ENCODE peak calls at places on chromosomes 4 and X, in four cellular contexts. C is NCI-H774, D is myocyte, M is HCT116. Z is an unnamed sample.
A peak's percentile ranks its signal among the peaks of the same experiment; 100 is the strongest.

GRCh38 chrX:153974726-153975286 is 2.3 kb downstream of the TMEM187 start:
- DNase-seq in C (no peak), D (no peak), M (no peak), Z (no peak)

GRCh38 chrX:93673056-93673868 is at the start of gene NAP1L3:
- DNase-seq in C (peak; percentile 53), D (peak; percentile 64), M (no peak), Z (no peak)

GRCh38 chr4:55675196-55675793 is 39.2 kb upstream of the NMU start:
- DNase-seq in C (no peak), D (peak; percentile 76), M (no peak), Z (no peak)

GRCh38 chrX:151984328-151984727 is 9.9 kb upstream of the GABRE start:
- DNase-seq in C (no peak), D (peak; percentile 12), M (no peak), Z (no peak)

GRCh38 chr4:986949-987688 is at the start of gene IDUA:
- DNase-seq in C (peak; percentile 60), D (peak; percentile 76), M (peak; percentile 61), Z (no peak)

GRCh38 chrX:150525061-150525919 is 43.1 kb upstream of the MTM1 start:
- DNase-seq in C (no peak), D (peak; percentile 14), M (no peak), Z (no peak)

GRCh38 chr4:33482773-33483172 is 2761.5 kb downstream of the ARAP2 start:
- DNase-seq in C (no peak), D (no peak), M (no peak), Z (peak; percentile 78)

GRCh38 chr4:187276786-187277408 is 553.2 kb upstream of the FAT1 start:
- DNase-seq in C (no peak), D (no peak), M (no peak), Z (no peak)

GRCh38 chrX:132786217-132786616 is 172.2 kb downstream of the HS6ST2 start:
- DNase-seq in C (no peak), D (no peak), M (no peak), Z (no peak)

GRCh38 chrX:108033890-108034289 is 11.0 kb upstream of the VSIG1 start:
- DNase-seq in C (no peak), D (no peak), M (no peak), Z (no peak)

GRCh38 chr4:154707877-154708276 is 35.9 kb upstream of the LRAT start:
- DNase-seq in C (no peak), D (no peak), M (peak; percentile 88), Z (no peak)

GRCh38 chrX:154751121-154751668 is 318 bp upstream of the GAB3 start:
- DNase-seq in C (no peak), D (no peak), M (no peak), Z (no peak)

GRCh38 chr4:16155503-16156169 is 70.6 kb downstream of the TAPT1 start:
- DNase-seq in C (no peak), D (no peak), M (no peak), Z (no peak)

GRCh38 chr4:182205293-182205692 is 37.9 kb upstream of the TENM3 start:
- DNase-seq in C (no peak), D (no peak), M (no peak), Z (no peak)

GRCh38 chr4:86831262-86832090 is 17.7 kb downstream of the SLC10A6 start:
- DNase-seq in C (no peak), D (peak; percentile 51), M (peak; percentile 70), Z (peak; percentile 71)

GRCh38 chr4:123941306-123941705 is 544.7 kb downstream of the SPRY1 start:
- DNase-seq in C (no peak), D (no peak), M (no peak), Z (no peak)

GRCh38 chrX:125004799-125005198 is 314.9 kb upstream of the TEX13C start:
- DNase-seq in C (peak; percentile 64), D (no peak), M (no peak), Z (peak; percentile 2)

GRCh38 chr4:113739197-113739596 is 22.3 kb downstream of the CAMK2D start:
- DNase-seq in C (no peak), D (peak; percentile 35), M (no peak), Z (no peak)

GRCh38 chr4:77020017-77020416 is 55.8 kb downstream of the CCNI start:
- DNase-seq in C (no peak), D (no peak), M (no peak), Z (peak; percentile 17)

GRCh38 chr4:24793219-24794005 is 2.0 kb upstream of the SOD3 start:
- DNase-seq in C (peak; percentile 6), D (no peak), M (peak; percentile 8), Z (no peak)

GRCh38 chr4:152454398-152455011 is 81.4 kb downstream of the FBXW7 start:
- DNase-seq in C (peak; percentile 3), D (peak; percentile 22), M (no peak), Z (peak; percentile 29)

GRCh38 chrX:104113237-104113965 is 1.1 kb downstream of the ZCCHC18 start:
- DNase-seq in C (no peak), D (peak; percentile 58), M (no peak), Z (no peak)

GRCh38 chr4:8240211-8241041 is 29.1 kb upstream of the HTRA3 start:
- DNase-seq in C (no peak), D (no peak), M (no peak), Z (no peak)

GRCh38 chrX:18722500-18723071 is 15.1 kb downstream of the PPEF1 start:
- DNase-seq in C (no peak), D (no peak), M (no peak), Z (no peak)

GRCh38 chr4:129468624-129469023 is 372.7 kb downstream of the C4orf33 start:
- DNase-seq in C (no peak), D (no peak), M (no peak), Z (no peak)

GRCh38 chrX:70998402-70999027 is 67.6 kb upstream of the SLC7A3 start:
- DNase-seq in C (no peak), D (peak; percentile 51), M (no peak), Z (no peak)

GRCh38 chr4:89784686-89785227 is 52.2 kb downstream of the SNCA start:
- DNase-seq in C (no peak), D (no peak), M (no peak), Z (no peak)

GRCh38 chr4:54745031-54745770 is 87.4 kb downstream of the KIT start:
- DNase-seq in C (no peak), D (no peak), M (no peak), Z (no peak)

GRCh38 chr4:74114234-74114633 is 15.2 kb upstream of the CXCL2 start:
- DNase-seq in C (no peak), D (no peak), M (no peak), Z (no peak)

GRCh38 chr4:69831646-69832325 is 28.2 kb downstream of the SULT1E1 start:
- DNase-seq in C (no peak), D (no peak), M (no peak), Z (no peak)

GRCh38 chrX:29044802-29045201 is 457.6 kb downstream of the IL1RAPL1 start:
- DNase-seq in C (no peak), D (no peak), M (no peak), Z (no peak)

GRCh38 chr4:94523033-94523590 is 71.4 kb downstream of the PDLIM5 start:
- DNase-seq in C (no peak), D (no peak), M (no peak), Z (no peak)

GRCh38 chrX:68699960-68700746 is 52.7 kb downstream of the STARD8 start:
- DNase-seq in C (no peak), D (peak; percentile 55), M (no peak), Z (no peak)

Z was measured in NCI-H2029 treated with DMSO at 0.1 percent for 48 hours.